ENCODE peak calls at places on chromosome 1, in nine cellular contexts. Q is dermis microvascular lymphatic vessel endothelial cell; H is activated CD4-positive, alpha-beta T cell treated with anti-CD3 and anti-CD28 coated beads, Interleukin-2, amount 10 ng/mL, durations not matched to agents 7 days and 5 days; K is C1 segment of cervical spinal cord; V is cardiac fibroblast; P is HuH-7.5; F is foreskin fibroblast; B is NT2/D1; U is NCI-H1105. G is an unnamed sample.
A peak's percentile ranks its signal among the peaks of the same experiment; 100 is the strongest.

GRCh38 chr1:27141266-27142003 is 13.5 kb downstream of the SLC9A1 start:
- DNase-seq in K (no peak), V (no peak), P (no peak), U (peak; percentile 74), B (no peak), H (no peak), F (no peak), Q (no peak), G (no peak)

GRCh38 chr1:6858586-6858985 is 73.3 kb downstream of the CAMTA1 start:
- DNase-seq in F (peak; percentile 46), V (peak; percentile 38), Q (no peak), B (no peak), H (no peak), P (no peak), U (no peak), K (no peak), G (no peak)

GRCh38 chr1:97144527-97144926 is 422.9 kb downstream of the PTBP2 start:
- DNase-seq in H (no peak), F (peak; percentile 83), K (no peak), U (no peak), B (no peak), P (no peak), V (peak; percentile 77), Q (peak; percentile 86), G (no peak)

GRCh38 chr1:8152731-8153702 is 126.9 kb upstream of the ERRFI1 start:
- DNase-seq in V (no peak), H (peak; percentile 75), F (no peak), K (no peak), U (no peak), Q (no peak), P (no peak), B (no peak), G (peak; percentile 46)

GRCh38 chr1:59446257-59446901 is 149.5 kb downstream of the FGGY start:
- DNase-seq in H (no peak), B (no peak), V (peak; percentile 87), U (no peak), K (no peak), Q (no peak), P (no peak), F (peak; percentile 90), G (no peak)

GRCh38 chr1:167542109-167543032 is 11.2 kb downstream of the CREG1 start:
- DNase-seq in V (no peak), P (no peak), F (no peak), B (no peak), K (no peak), Q (no peak), H (peak; percentile 34), U (peak; percentile 53), G (no peak)

GRCh38 chr1:228014235-228014930 is 7.6 kb downstream of the WNT3A start:
- DNase-seq in U (no peak), V (peak; percentile 61), F (no peak), K (no peak), B (no peak), P (no peak), Q (no peak), H (no peak), G (no peak)

GRCh38 chr1:119882172-119883029 is 13.9 kb downstream of the ADAM30 start:
- DNase-seq in Q (no peak), F (peak; percentile 60), V (no peak), U (no peak), B (no peak), K (no peak), P (no peak), H (no peak), G (no peak)

GRCh38 chr1:227895828-227896685 is 51.7 kb downstream of the WNT9A start:
- DNase-seq in H (no peak), Q (no peak), P (no peak), U (no peak), B (no peak), K (no peak), F (no peak), V (no peak), G (peak; percentile 29)